ENCODE peak calls at places on chromosomes 13 and 19, in four cellular contexts. B is left ventricle myocardium inferior, V is heart left ventricle, G is GM23338. O is an unnamed sample.

GRCh38 chr19:36916991-36917390 is 859 bp downstream of the ZNF568 start:
- DNase-seq in G (peak; percentile 20), B (no peak), V (peak; percentile 24), O (no peak)

GRCh38 chr19:16460454-16460853 is 11.3 kb downstream of the EPS15L1 start:
- DNase-seq in B (no peak), V (no peak), G (no peak), O (no peak)

GRCh38 chr13:52034616-52035226 is 10.2 kb downstream of the UTP14C start:
- DNase-seq in B (no peak), V (no peak), G (no peak), O (no peak)

GRCh38 chr19:49551531-49551930 is 23.7 kb downstream of the RCN3 start:
- DNase-seq in V (no peak), G (no peak), B (no peak), O (no peak)

GRCh38 chr13:27370305-27370853 is 54.0 kb upstream of the GTF3A start:
- DNase-seq in B (no peak), G (no peak), V (no peak), O (no peak)

GRCh38 chr13:25401958-25402357 is 30.2 kb downstream of the ATP8A2 start:
- DNase-seq in B (no peak), G (no peak), V (no peak), O (no peak)

GRCh38 chr13:97367016-97367415 is 67.0 kb upstream of the RAP2A start:
- DNase-seq in G (no peak), B (no peak), V (no peak), O (peak; percentile 15)

GRCh38 chr13:106104281-106104901 is 431.1 kb downstream of the EFNB2 start:
- DNase-seq in B (no peak), V (no peak), G (no peak), O (no peak)

GRCh38 chr13:23600100-23600499 is 29.9 kb downstream of the TNFRSF19 start:
- DNase-seq in B (no peak), V (no peak), G (no peak), O (no peak)

GRCh38 chr13:24041822-24042221 is 118.7 kb upstream of the SPATA13 start:
- DNase-seq in B (no peak), V (no peak), G (no peak), O (no peak)

GRCh38 chr19:50434525-50434924 is 1.8 kb downstream of the MYBPC2 start:
- DNase-seq in G (no peak), V (no peak), B (no peak), O (no peak)

GRCh38 chr19:43502419-43502976 is 2.0 kb downstream of the PHLDB3 start:
- DNase-seq in G (no peak), B (no peak), V (no peak), O (no peak)

GRCh38 chr19:8210660-8211101 is 1.5 kb downstream of the CERS4 start:
- DNase-seq in B (no peak), V (no peak), G (no peak), O (no peak)

GRCh38 chr19:5339950-5340636 is 519 bp downstream of the PTPRS start:
- DNase-seq in V (no peak), G (peak; percentile 61), B (no peak), O (no peak)
- TF ChIP-seq CTCF in V (no peak), G (peak; percentile 26), B (peak; percentile 24), O (no peak)

GRCh38 chr19:4052993-4053422 is 13.7 kb downstream of the ZBTB7A start:
- DNase-seq in V (no peak), B (no peak), G (no peak), O (peak; percentile 84)
- H3K36me3 ChIP-seq in V (peaks cover 43% of the 10 kb centered on the region), B (peaks cover 53% of the 10 kb centered on the region), G (no peaks in the 10 kb centered on the region), O (peaks cover 12% of the 10 kb centered on the region)

GRCh38 chr13:31950121-31950810 is 81.3 kb upstream of the FRY start:
- DNase-seq in G (no peak), V (no peak), B (no peak), O (no peak)

GRCh38 chr13:31956944-31957644 is 74.5 kb upstream of the FRY start:
- DNase-seq in B (no peak), V (no peak), G (no peak), O (no peak)

GRCh38 chr13:31955745-31956144 is 75.8 kb upstream of the FRY start:
- DNase-seq in V (no peak), G (no peak), B (no peak), O (no peak)

GRCh38 chr13:31951215-31951678 is 80.3 kb upstream of the FRY start:
- DNase-seq in G (no peak), V (peak; percentile 77), B (peak; percentile 65), O (peak; percentile 50)

GRCh38 chr13:31952641-31953380 is 78.8 kb upstream of the FRY start:
- DNase-seq in G (no peak), V (no peak), B (no peak), O (no peak)
- H3K4me1 ChIP-seq in G (no peaks in the 10 kb centered on the region), V (peaks cover 10% of the 10 kb centered on the region), B (peaks cover 17% of the 10 kb centered on the region), O (no peaks in the 10 kb centered on the region)

DNA sequence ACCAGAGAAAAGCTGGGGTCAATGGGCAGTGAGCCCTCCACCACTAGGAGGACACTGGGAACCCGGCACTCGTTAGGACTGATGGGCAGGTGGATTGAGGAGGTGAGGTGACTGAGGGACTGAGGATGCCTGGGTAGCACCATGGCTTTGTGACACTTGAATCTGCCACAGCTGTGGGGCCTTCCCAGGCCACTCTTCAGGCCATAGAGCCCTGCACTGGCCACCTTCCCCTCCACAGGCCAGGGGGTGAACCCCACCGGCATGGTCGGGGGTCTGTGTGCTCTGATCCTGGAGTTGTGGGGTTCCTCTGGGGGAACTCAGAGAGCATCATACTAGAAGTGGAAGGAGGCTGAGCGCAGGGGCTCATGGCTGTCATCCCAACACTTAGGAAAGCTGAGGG is 423.5 kb downstream of the ZNF536 start:
- DNase-seq in G (no peak), V (no peak), B (no peak), O (no peak)
- TF ChIP-seq CTCF in G (no peak), V (no peak), B (no peak), O (no peak)

DNA sequence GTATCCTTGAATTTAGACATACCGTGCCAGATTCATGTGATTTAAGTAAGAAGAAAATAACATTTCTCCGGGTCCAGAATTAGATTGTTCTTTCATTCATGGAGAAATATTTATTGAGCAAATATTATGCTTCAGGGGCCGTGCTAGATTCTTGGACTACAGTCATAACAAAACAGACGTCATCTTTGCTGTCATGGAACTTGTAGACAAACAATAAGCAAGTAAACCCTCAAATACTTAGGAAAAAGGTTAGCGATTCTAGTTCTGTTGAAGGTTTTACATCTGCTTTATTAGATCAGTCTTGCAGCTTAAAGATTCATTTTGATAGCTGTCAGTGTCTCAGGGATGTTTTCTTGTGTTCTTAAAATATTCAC is 16.9 kb downstream of the ZNF507 start:
- DNase-seq in B (no peak), G (no peak), V (no peak), O (no peak)
- H3K36me3 ChIP-seq in B (peaks cover 71% of the 10 kb centered on the region), G (peaks cover 33% of the 10 kb centered on the region), V (peaks cover 47% of the 10 kb centered on the region), O (peaks cover 2% of the 10 kb centered on the region)

DNA sequence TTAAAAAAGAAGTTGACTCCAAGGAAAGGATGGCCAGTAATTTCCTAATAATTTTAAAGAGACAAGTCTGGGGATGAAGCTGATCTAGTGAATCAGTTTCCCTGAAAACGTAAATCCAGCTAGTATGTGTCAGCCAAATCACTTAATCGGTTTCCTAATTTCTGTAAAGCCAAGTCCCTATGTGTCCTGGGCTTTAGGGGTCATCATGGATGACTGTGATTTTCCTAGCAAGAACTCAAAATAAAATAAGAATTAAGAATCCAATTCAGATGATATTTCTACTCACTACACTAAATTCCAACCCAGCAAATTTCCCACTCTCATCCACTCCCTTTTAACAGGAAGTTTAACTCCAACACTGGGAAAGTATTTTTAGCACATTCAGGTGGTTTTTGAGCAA is 35.8 kb downstream of the ELF1 start:
- DNase-seq in V (no peak), B (no peak), G (no peak), O (no peak)
- H3K4me1 ChIP-seq in V (peaks cover 55% of the 10 kb centered on the region), B (peaks cover 98% of the 10 kb centered on the region), G (peaks cover 10% of the 10 kb centered on the region), O (peaks cover 39% of the 10 kb centered on the region)

GRCh38 chr19:54674021-54674617 is 11.3 kb downstream of the LILRB4 start:
- DNase-seq in V (no peak), B (no peak), G (peak; percentile 86), O (no peak)
- TF ChIP-seq CTCF in V (peak; percentile 50), B (peak; percentile 67), G (peak; percentile 68), O (peak; percentile 30)

O was measured in mucosa of descending colon.